ENCODE peak calls at places on chromosome 21, in five cellular contexts. D is activated CD8-positive, alpha-beta memory T cell treated with anti-CD3 and anti-CD28 coated beads, Interleukin-2, amount 50 U/mL, for 4 hours; M is NCI-H524 treated with DMSO at 0.1 percent for 48 hours; B is NCI-H2081; E is naive thymus-derived CD4-positive, alpha-beta T cell. X is an unnamed sample.

GRCh38 chr21:27423906-27424595 is 457.2 kb upstream of the ADAMTS5 start:
- DNase-seq in E (no peak), D (no peak), M (no peak), B (no peak), X (peak; percentile 59)

GRCh38 chr21:37407719-37408455 is 41.3 kb downstream of the DYRK1A start:
- DNase-seq in D (no peak), M (no peak), E (no peak), B (no peak), X (peak; percentile 33)

GRCh38 chr21:38333290-38334272 is 76.8 kb downstream of the KCNJ15 start:
- DNase-seq in E (no peak), B (no peak), M (no peak), D (no peak), X (peak; percentile 43)

GRCh38 chr21:45641480-45642035 is 2.0 kb upstream of the PCBP3 start:
- DNase-seq in D (peak; percentile 13), E (no peak), B (no peak), M (no peak), X (no peak)

GRCh38 chr21:46163375-46163774 is 8.0 kb upstream of the FTCD start:
- DNase-seq in B (no peak), D (no peak), E (no peak), M (no peak), X (no peak)

GRCh38 chr21:26961704-26962103 is 5.2 kb downstream of the ADAMTS5 start:
- DNase-seq in M (no peak), B (no peak), E (no peak), D (no peak), X (no peak)

GRCh38 chr21:45516671-45517151 is 25.5 kb downstream of the SLC19A1 start:
- DNase-seq in E (no peak), B (no peak), M (no peak), D (no peak), X (no peak)

GRCh38 chr21:44996983-44997936 is 57.4 kb downstream of the SLX9 start:
- DNase-seq in M (no peak), B (no peak), D (no peak), E (no peak), X (no peak)

GRCh38 chr21:45892156-45892919 is 89.2 kb upstream of the COL6A1 start:
- DNase-seq in E (peak; percentile 18), D (no peak), B (no peak), M (no peak), X (no peak)

GRCh38 chr21:46626536-46627302 is 8.8 kb upstream of the PRMT2 start:
- DNase-seq in E (peak; percentile 70), D (no peak), B (no peak), M (no peak), X (no peak)

GRCh38 chr21:45223236-45223992 is 64.3 kb downstream of the POFUT2 start:
- DNase-seq in D (no peak), E (no peak), B (no peak), M (no peak), X (no peak)

GRCh38 chr21:25107708-25108107 is 499.6 kb downstream of the MRPL39 start:
- DNase-seq in D (no peak), B (no peak), E (no peak), M (no peak), X (peak; percentile 92)

X was measured in M059J.